ENCODE peak calls at places on chromosomes 7 and 10, in four cellular contexts. K is HepG2, F is K562, E is A549. H is an unnamed sample.

GRCh38 chr10:20363666-20364065 is 533.4 kb downstream of the NEBL start:
- DNase-seq in K (no peak), F (no peak), E (no peak), H (no peak)

GRCh38 chr10:75276029-75276872 is 40.5 kb upstream of the COMTD1 start:
- DNase-seq in K (no peak), F (peak), E (no peak), H (no peak)

GRCh38 chr7:76069238-76069638 is 21.3 kb downstream of the MDH2 start:
- DNase-seq in K (no peak), F (peak), E (peak), H (peak)

GRCh38 chr10:115026041-115026779 is 67.0 kb upstream of the ATRNL1 start:
- DNase-seq in K (no peak), F (no peak), E (no peak), H (no peak)

GRCh38 chr10:11147723-11148122 is 130.1 kb downstream of the CELF2 start:
- DNase-seq in K (no peak), F (no peak), E (no peak), H (peak)

GRCh38 chr10:29627201-29628105 is 7.3 kb downstream of the SVIL start:
- DNase-seq in K (no peak), F (no peak), E (no peak), H (no peak)

GRCh38 chr10:124762281-124762680 is 18.1 kb upstream of the FAM53B start:
- DNase-seq in K (no peak), F (no peak), E (no peak), H (no peak)

GRCh38 chr10:132554991-132555647 is 17.5 kb downstream of the INPP5A start:
- DNase-seq in K (no peak), F (peak), E (no peak), H (peak)

GRCh38 chr10:33193057-33193866 is 141.2 kb downstream of the NRP1 start:
- DNase-seq in K (peak), F (peak), E (peak), H (peak)

GRCh38 chr7:111356941-111357340 is 205.4 kb downstream of the IMMP2L start:
- DNase-seq in K (no peak), F (no peak), E (no peak), H (no peak)

GRCh38 chr10:35971397-35971796 is 329.3 kb upstream of the FZD8 start:
- DNase-seq in K (no peak), F (no peak), E (no peak), H (no peak)

GRCh38 chr10:22648547-22648961 is 65.8 kb downstream of the PIP4K2A start:
- DNase-seq in K (no peak), F (no peak), E (no peak), H (no peak)

GRCh38 chr10:44352316-44353127 is 32.4 kb downstream of the CXCL12 start:
- DNase-seq in K (no peak), F (no peak), E (no peak), H (peak)

GRCh38 chr7:100867796-100868485 is 754 bp downstream of the TRIP6 start:
- DNase-seq in K (no peak), F (peak), E (no peak), H (peak)

GRCh38 chr7:158815046-158815445 is 14.3 kb downstream of the ESYT2 start:
- DNase-seq in K (no peak), F (no peak), E (no peak), H (no peak)

GRCh38 chr7:132321387-132321786 is 254.9 kb downstream of the PLXNA4 start:
- DNase-seq in K (no peak), F (no peak), E (no peak), H (peak)

GRCh38 chr7:157949711-157950110 is 612.9 kb downstream of the DNAJB6 start:
- DNase-seq in K (no peak), F (no peak), E (no peak), H (no peak)

GRCh38 chr10:102299873-102300272 is 54.5 kb downstream of the GBF1 start:
- DNase-seq in K (no peak), F (no peak), E (no peak), H (no peak)

GRCh38 chr10:124916098-124916584 is 25.8 kb upstream of the ZRANB1 start:
- DNase-seq in K (no peak), F (no peak), E (peak), H (peak)

GRCh38 chr10:104090597-104090996 is 4.9 kb upstream of the COL17A1 start:
- DNase-seq in K (no peak), F (no peak), E (no peak), H (no peak)

GRCh38 chr7:19491821-19492452 is 216.9 kb downstream of the POLR1F start:
- DNase-seq in K (no peak), F (peak), E (peak), H (peak)

GRCh38 chr10:89278034-89278535 is 23.8 kb upstream of the IFIT2 start:
- DNase-seq in K (peak), F (no peak), E (peak), H (no peak)

GRCh38 chr7:22663721-22664120 is 63.3 kb upstream of the IL6 start:
- DNase-seq in K (no peak), F (no peak), E (no peak), H (no peak)

GRCh38 chr10:3786295-3786981 is 1.4 kb upstream of the KLF6 start:
- DNase-seq in K (peak), F (no peak), E (no peak), H (no peak)

GRCh38 chr10:51857326-51857725 is 157.9 kb upstream of the CSTF2T start:
- DNase-seq in K (no peak), F (no peak), E (no peak), H (no peak)

GRCh38 chr10:69237528-69238159 is 17.5 kb downstream of the HKDC1 start:
- DNase-seq in K (peak), F (peak), E (peak), H (peak)

GRCh38 chr7:28855538-28856217 is 102.5 kb downstream of the TRIL start:
- DNase-seq in K (peak), F (no peak), E (peak), H (no peak)

GRCh38 chr7:138313829-138314178 is 146.3 kb upstream of the TRIM24 start:
- DNase-seq in K (no peak), F (no peak), E (no peak), H (no peak)

GRCh38 chr7:112161253-112162160 is 44.7 kb downstream of the DOCK4 start:
- DNase-seq in K (peak), F (no peak), E (no peak), H (no peak)

GRCh38 chr10:110802090-110802489 is 69.6 kb upstream of the PDCD4 start:
- DNase-seq in K (no peak), F (no peak), E (no peak), H (no peak)

GRCh38 chr10:100025528-100026070 is 15.9 kb upstream of the DNMBP start:
- DNase-seq in K (no peak), F (no peak), E (no peak), H (no peak)

GRCh38 chr7:98211676-98212531 is 665 bp downstream of the BHLHA15 start:
- DNase-seq in K (peak), F (peak), E (no peak), H (no peak)

GRCh38 chr10:60246382-60246781 is 143.3 kb downstream of the ANK3 start:
- DNase-seq in K (no peak), F (no peak), E (no peak), H (no peak)

GRCh38 chr7:63045575-63045974 is 953.1 kb upstream of the ZNF722 start:
- DNase-seq in K (no peak), F (no peak), E (no peak), H (no peak)

GRCh38 chr10:34922138-34922537 is 107.0 kb upstream of the PARD3 start:
- DNase-seq in K (no peak), F (no peak), E (no peak), H (no peak)

GRCh38 chr7:44853391-44853790 is 5.5 kb upstream of the H2AZ2 start:
- DNase-seq in K (no peak), F (no peak), E (no peak), H (no peak)

GRCh38 chr10:78178940-78179339 is 145.3 kb downstream of the RPS24 start:
- DNase-seq in K (no peak), F (no peak), E (no peak), H (no peak)
- TF ChIP-seq MAX in K (no peak), F (no peak), E (no peak), H (no peak)

GRCh38 chr7:139619367-139619657 is 95.8 kb downstream of the CLEC2L start:
- DNase-seq in K (no peak), F (no peak), E (no peak), H (no peak)
- TF ChIP-seq CTCF in K (no peak), F (no peak), E (no peak), H (no peak)

DNA sequence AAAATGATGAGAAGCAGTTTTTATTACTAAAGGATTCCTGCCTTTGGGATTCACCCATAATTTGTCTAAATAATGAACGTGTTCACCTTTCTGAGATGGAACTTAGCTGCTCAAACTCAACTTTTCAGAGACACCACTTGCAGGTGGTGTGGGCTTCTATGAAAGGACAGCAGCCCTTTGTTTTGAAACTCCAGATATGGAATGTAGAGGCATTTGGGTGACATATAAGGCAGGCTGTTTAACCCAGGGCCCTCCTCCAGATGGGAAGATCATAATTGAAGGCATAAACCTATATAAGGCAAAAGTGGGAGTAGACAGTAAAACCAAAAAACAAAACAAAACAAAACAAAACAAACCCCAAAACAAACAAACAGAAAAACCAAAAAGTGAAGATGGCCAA is 11.9 kb upstream of the HUS1 start:
- DNase-seq in K (peak), F (no peak), E (no peak), H (no peak)
- H3K4me3 ChIP-seq in K (no peak), F (no peak), E (no peak), H (peak)

DNA sequence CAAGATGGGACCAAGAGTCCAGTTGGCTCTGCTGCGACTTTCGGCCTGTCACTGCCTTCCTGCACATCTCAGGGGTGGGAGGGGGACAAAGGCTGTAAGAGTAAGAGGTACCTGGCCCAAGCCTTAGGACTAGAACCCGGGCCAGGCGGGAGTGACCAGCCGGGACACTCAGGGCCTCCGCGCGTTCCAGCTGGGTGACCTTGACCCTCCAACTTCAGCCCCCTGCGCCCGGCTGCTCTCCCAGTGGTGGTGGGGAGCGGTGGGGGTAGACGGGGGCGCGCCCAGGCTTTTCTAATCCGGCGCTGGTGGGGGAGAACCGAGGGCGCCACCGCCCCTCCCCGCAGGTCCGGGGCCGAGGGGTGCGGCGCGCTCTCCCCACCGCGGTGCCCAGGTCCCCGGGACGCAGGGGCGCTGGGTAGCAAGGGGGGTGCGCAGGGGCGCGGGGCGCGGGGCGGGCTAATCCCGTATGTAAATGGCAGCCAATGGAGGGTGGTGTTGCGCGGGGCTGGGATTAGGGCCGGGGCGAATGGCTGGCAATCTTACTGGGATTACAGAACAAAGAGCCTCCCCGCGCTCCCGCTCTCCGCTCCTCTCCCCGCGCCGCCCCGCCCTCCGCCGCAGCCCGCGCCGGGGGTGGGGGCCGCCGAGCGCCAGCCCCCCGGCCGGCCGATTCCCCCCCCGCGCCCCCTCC is at the start of gene GTF2IRD1:
- DNase-seq in K (peak), F (peak), E (peak), H (peak)
- TF ChIP-seq MAX in K (peak), F (no peak), E (peak), H (no peak)

GRCh38 chr10:5449823-5450222 is 37.5 kb downstream of the NET1 start:
- DNase-seq in K (peak), F (peak), E (no peak), H (no peak)
- TF ChIP-seq CTCF in K (peak), F (no peak), E (no peak), H (no peak)